ENCODE peak calls at places on chromosome 13, in ten cellular contexts. Y is C1 segment of cervical spinal cord; B is tibial nerve; R is activated CD4-positive, alpha-beta T cell treated with anti-CD3 and anti-CD28 coated beads for 4 hours; Z is activated naive CD4-positive, alpha-beta T cell; E is NCI-H1436 treated with DMSO at 0.1 percent for 48 hours; T is fibroblast of lung; I is Karpas-422; G is GM20000; U is GM12864. C is an unnamed sample.

GRCh38 chr13:76703621-76704020 is 182.6 kb downstream of the KCTD12 start:
- DNase-seq in Y (no peak), B (no peak), R (no peak), Z (no peak), E (no peak), T (no peak), I (no peak), G (no peak), U (no peak), C (no peak)

GRCh38 chr13:49062297-49062896 is 86.7 kb downstream of the FNDC3A start:
- DNase-seq in Y (no peak), B (no peak), R (no peak), Z (no peak), E (no peak), T (peak), I (no peak), G (no peak), U (no peak), C (peak)

GRCh38 chr13:91308299-91308698 is 39.2 kb upstream of the MIR17HG start:
- DNase-seq in Y (no peak), B (no peak), R (no peak), Z (no peak), E (no peak), T (no peak), I (peak), G (peak), U (no peak), C (no peak)

GRCh38 chr13:32311188-32311897 is 3.8 kb downstream of the ZAR1L start:
- DNase-seq in Y (no peak), B (no peak), R (no peak), Z (no peak), E (no peak), T (no peak), I (no peak), G (no peak), U (no peak), C (no peak)

GRCh38 chr13:30968734-30969335 is 36.4 kb downstream of the TEX26 start:
- DNase-seq in Y (no peak), B (no peak), R (no peak), Z (no peak), E (no peak), T (peak), I (no peak), G (no peak), U (no peak), C (no peak)

GRCh38 chr13:48153186-48153585 is 58.3 kb upstream of the MED4 start:
- DNase-seq in Y (no peak), B (no peak), R (no peak), Z (no peak), E (no peak), T (no peak), I (no peak), G (no peak), U (no peak), C (no peak)

GRCh38 chr13:101453784-101454201 is 1.3 kb downstream of the ITGBL1 start:
- DNase-seq in Y (no peak), B (no peak), R (no peak), Z (no peak), E (peak), T (no peak), I (no peak), G (peak), U (no peak), C (no peak)

GRCh38 chr13:99467764-99468163 is 33.5 kb upstream of the TM9SF2 start:
- DNase-seq in Y (no peak), B (no peak), R (no peak), Z (no peak), E (no peak), T (peak), I (no peak), G (no peak), U (no peak), C (peak)

GRCh38 chr13:20825476-20825875 is 51.7 kb upstream of the EEF1AKMT1 start:
- DNase-seq in Y (no peak), B (no peak), R (no peak), Z (no peak), E (no peak), T (peak), I (peak), G (no peak), U (no peak), C (peak)

GRCh38 chr13:40624338-40624737 is 42.1 kb downstream of the FOXO1 start:
- DNase-seq in Y (no peak), B (no peak), R (peak), Z (no peak), E (no peak), T (peak), I (no peak), G (no peak), U (no peak), C (no peak)

GRCh38 chr13:33213024-33213795 is 72.3 kb downstream of the STARD13 start:
- DNase-seq in Y (no peak), B (no peak), R (no peak), Z (no peak), E (no peak), T (peak), I (no peak), G (no peak), U (no peak), C (no peak)

GRCh38 chr13:110114351-110114750 is 192.6 kb downstream of the COL4A1 start:
- DNase-seq in Y (no peak), B (no peak), R (no peak), Z (no peak), E (no peak), T (no peak), I (no peak), G (no peak), U (no peak), C (peak)

GRCh38 chr13:113837554-113838355 is 26.1 kb downstream of the GAS6 start:
- DNase-seq in Y (peak), B (peak), R (no peak), Z (no peak), E (no peak), T (peak), I (no peak), G (no peak), U (no peak), C (peak)

GRCh38 chr13:77176350-77176749 is 149.4 kb upstream of the FBXL3 start:
- DNase-seq in Y (no peak), B (no peak), R (no peak), Z (no peak), E (no peak), T (peak), I (no peak), G (no peak), U (no peak), C (peak)

GRCh38 chr13:112457485-112457884 is 81.3 kb downstream of the SPACA7 start:
- DNase-seq in Y (no peak), B (no peak), R (no peak), Z (no peak), E (no peak), T (no peak), I (no peak), G (no peak), U (no peak), C (no peak)

GRCh38 chr13:53068841-53069520 is 40.4 kb downstream of the OLFM4 start:
- DNase-seq in Y (peak), B (peak), R (no peak), Z (no peak), E (no peak), T (no peak), I (no peak), G (no peak), U (no peak), C (no peak)

GRCh38 chr13:79404985-79405384 is 1.1 kb downstream of the RBM26 start:
- DNase-seq in Y (no peak), B (no peak), R (no peak), Z (no peak), E (no peak), T (peak), I (peak), G (peak), U (no peak), C (no peak)

GRCh38 chr13:39130298-39130697 is 92.0 kb downstream of the NHLRC3 start:
- DNase-seq in Y (no peak), B (no peak), R (no peak), Z (no peak), E (no peak), T (no peak), I (no peak), G (no peak), U (no peak), C (no peak)

GRCh38 chr13:83184819-83185218 is 697.5 kb downstream of the SLITRK1 start:
- DNase-seq in Y (no peak), B (no peak), R (no peak), Z (no peak), E (no peak), T (peak), I (no peak), G (no peak), U (no peak), C (peak)

GRCh38 chr13:75417647-75418046 is 64.3 kb downstream of the TBC1D4 start:
- DNase-seq in Y (no peak), B (no peak), R (no peak), Z (no peak), E (no peak), T (no peak), I (no peak), G (no peak), U (no peak), C (no peak)

GRCh38 chr13:45781553-45782326 is 69.8 kb downstream of the SIAH3 start:
- DNase-seq in Y (no peak), B (no peak), R (no peak), Z (no peak), E (peak), T (peak), I (peak), G (no peak), U (no peak), C (no peak)

GRCh38 chr13:110984798-110985197 is 69.9 kb upstream of the ANKRD10 start:
- DNase-seq in Y (no peak), B (no peak), R (no peak), Z (no peak), E (no peak), T (no peak), I (no peak), G (no peak), U (no peak), C (no peak)

GRCh38 chr13:33236021-33236420 is 49.5 kb downstream of the STARD13 start:
- DNase-seq in Y (no peak), B (no peak), R (no peak), Z (no peak), E (no peak), T (peak), I (no peak), G (no peak), U (no peak), C (peak)

GRCh38 chr13:38394777-38395504 is 45.3 kb downstream of the UFM1 start:
- DNase-seq in Y (no peak), B (no peak), R (no peak), Z (no peak), E (no peak), T (peak), I (no peak), G (no peak), U (no peak), C (peak)

GRCh38 chr13:46803586-46803985 is 6.6 kb upstream of the ESD start:
- DNase-seq in Y (no peak), B (no peak), R (no peak), Z (no peak), E (no peak), T (peak), I (no peak), G (no peak), U (no peak), C (no peak)

GRCh38 chr13:45974500-45974899 is 78.0 kb downstream of the ZC3H13 start:
- DNase-seq in Y (no peak), B (no peak), R (no peak), Z (no peak), E (no peak), T (no peak), I (no peak), G (no peak), U (no peak), C (no peak)

GRCh38 chr13:36129539-36129938 is 1.6 kb downstream of the DCLK1 start:
- DNase-seq in Y (no peak), B (no peak), R (no peak), Z (no peak), E (no peak), T (no peak), I (no peak), G (no peak), U (no peak), C (no peak)

GRCh38 chr13:32205426-32206096 is 109.6 kb downstream of the ZAR1L start:
- DNase-seq in Y (no peak), B (no peak), R (no peak), Z (no peak), E (no peak), T (no peak), I (no peak), G (no peak), U (no peak), C (no peak)

GRCh38 chr13:47650221-47650620 is 350.9 kb downstream of the SUCLA2 start:
- DNase-seq in Y (no peak), B (no peak), R (no peak), Z (no peak), E (no peak), T (no peak), I (no peak), G (no peak), U (no peak), C (no peak)

GRCh38 chr13:30108216-30108912 is 199.0 kb downstream of the KATNAL1 start:
- DNase-seq in Y (no peak), B (no peak), R (no peak), Z (no peak), E (no peak), T (no peak), I (no peak), G (no peak), U (no peak), C (no peak)

C was measured in HFFc6.